ENCODE peak calls at places on chromosomes 1 and 21, in six cellular contexts. D is GM23338, X is skeletal muscle cell, B is hypothalamus, I is SK-N-DZ, Z is NCI-H1105 treated with DMSO at 0.1 percent for 48 hours. P is an unnamed sample.

GRCh38 chr1:62318320-62318755 is 896 bp downstream of the KANK4 start:
- DNase-seq in D (peak), X (no peak), B (no peak), I (no peak), Z (no peak), P (no peak)

GRCh38 chr1:78141522-78142231 is 95.9 kb downstream of the GIPC2 start:
- DNase-seq in D (no peak), X (no peak), B (no peak), I (no peak), Z (no peak), P (no peak)

GRCh38 chr1:164672610-164673009 is 113.6 kb downstream of the PBX1 start:
- DNase-seq in D (no peak), X (no peak), B (no peak), I (no peak), Z (no peak), P (no peak)

GRCh38 chr1:154006136-154006535 is 15.6 kb downstream of the RPS27 start:
- DNase-seq in D (no peak), X (peak), B (no peak), I (no peak), Z (no peak), P (no peak)

GRCh38 chr1:168110896-168111545 is 25.7 kb downstream of the GPR161 start:
- DNase-seq in D (peak), X (no peak), B (no peak), I (no peak), Z (no peak), P (no peak)

GRCh38 chr1:5485968-5486665 is 506.1 kb downstream of the NPHP4 start:
- DNase-seq in D (no peak), X (no peak), B (no peak), I (no peak), Z (peak), P (no peak)

GRCh38 chr21:26246073-26246472 is 75.5 kb upstream of the APP start:
- DNase-seq in D (no peak), X (no peak), B (no peak), I (peak), Z (no peak), P (no peak)

GRCh38 chr1:12408662-12409061 is 178.8 kb downstream of the VPS13D start:
- DNase-seq in D (no peak), X (no peak), B (no peak), I (no peak), Z (no peak), P (no peak)

GRCh38 chr1:174920093-174920492 is 79.7 kb upstream of the CACYBP start:
- DNase-seq in D (no peak), X (no peak), B (no peak), I (no peak), Z (no peak), P (no peak)

GRCh38 chr1:61184035-61184713 is 101.8 kb downstream of the NFIA start:
- DNase-seq in D (no peak), X (peak), B (peak), I (no peak), Z (peak), P (peak)

GRCh38 chr1:8259498-8260290 is 58.2 kb upstream of the SLC45A1 start:
- DNase-seq in D (no peak), X (peak), B (no peak), I (no peak), Z (peak), P (peak)

P was measured in tibial nerve.